ENCODE peak calls at places on chromosomes 1 and 21, in four cellular contexts. One of them, this sample, is unnamed.

GRCh38 chr1:150696151-150696550 is 803 bp downstream of the GOLPH3L start:
- DNase-seq in CD4-positive, alpha-beta memory T cell: no peak
- DNase-seq in EL: no peak
- DNase-seq in 8988T: no peak
- DNase-seq in this sample: no peak

GRCh38 chr1:7405844-7406500 is 365.1 kb upstream of the VAMP3 start:
- DNase-seq in CD4-positive, alpha-beta memory T cell: no peak
- DNase-seq in EL: no peak
- DNase-seq in 8988T: no peak
- DNase-seq in this sample: no peak

GRCh38 chr1:6911229-6911941 is 126.1 kb downstream of the CAMTA1 start:
- DNase-seq in CD4-positive, alpha-beta memory T cell: no peak
- DNase-seq in EL: no peak
- DNase-seq in 8988T: no peak
- DNase-seq in this sample: no peak

GRCh38 chr1:56773341-56774066 is 45.7 kb downstream of the FYB2 start:
- DNase-seq in CD4-positive, alpha-beta memory T cell: no peak
- DNase-seq in EL: peak
- DNase-seq in 8988T: no peak
- DNase-seq in this sample: no peak

GRCh38 chr1:67213164-67213563 is 46.9 kb downstream of the IL23R start:
- DNase-seq in CD4-positive, alpha-beta memory T cell: no peak
- DNase-seq in EL: peak
- DNase-seq in 8988T: peak
- DNase-seq in this sample: no peak

GRCh38 chr1:200130552-200130951 is 103.0 kb downstream of the NR5A2 start:
- DNase-seq in CD4-positive, alpha-beta memory T cell: no peak
- DNase-seq in EL: no peak
- DNase-seq in 8988T: no peak
- DNase-seq in this sample: no peak

GRCh38 chr1:39158330-39159086 is 46.0 kb upstream of the MACF1 start:
- DNase-seq in CD4-positive, alpha-beta memory T cell: no peak
- DNase-seq in EL: no peak
- DNase-seq in 8988T: no peak
- DNase-seq in this sample: peak

GRCh38 chr1:51385776-51386175 is 55.4 kb upstream of the TTC39A start:
- DNase-seq in CD4-positive, alpha-beta memory T cell: no peak
- DNase-seq in EL: no peak
- DNase-seq in 8988T: no peak
- DNase-seq in this sample: no peak

GRCh38 chr1:39639333-39640130 is at the start of gene HEYL:
- DNase-seq in CD4-positive, alpha-beta memory T cell: peak
- DNase-seq in EL: peak
- DNase-seq in 8988T: no peak
- DNase-seq in this sample: peak

GRCh38 chr1:112938188-112938587 is 17.8 kb downstream of the SLC16A1 start:
- DNase-seq in CD4-positive, alpha-beta memory T cell: no peak
- DNase-seq in EL: no peak
- DNase-seq in 8988T: no peak
- DNase-seq in this sample: no peak

GRCh38 chr1:180560868-180561600 is 2.3 kb downstream of the OVAAL start:
- DNase-seq in CD4-positive, alpha-beta memory T cell: no peak
- DNase-seq in EL: peak
- DNase-seq in 8988T: no peak
- DNase-seq in this sample: no peak

GRCh38 chr1:19735419-19736127 is 64.1 kb downstream of the TMCO4 start:
- DNase-seq in CD4-positive, alpha-beta memory T cell: no peak
- DNase-seq in EL: peak
- DNase-seq in 8988T: no peak
- DNase-seq in this sample: no peak

GRCh38 chr1:203057831-203058673 is 27.8 kb downstream of the MYOG start:
- DNase-seq in CD4-positive, alpha-beta memory T cell: no peak
- DNase-seq in EL: peak
- DNase-seq in 8988T: no peak
- DNase-seq in this sample: no peak

GRCh38 chr1:9755441-9755995 is 68.2 kb downstream of the CLSTN1 start:
- DNase-seq in CD4-positive, alpha-beta memory T cell: no peak
- DNase-seq in EL: no peak
- DNase-seq in 8988T: no peak
- DNase-seq in this sample: no peak

GRCh38 chr21:45584786-45585185 is 42.5 kb upstream of the SLC19A1 start:
- DNase-seq in CD4-positive, alpha-beta memory T cell: no peak
- DNase-seq in EL: no peak
- DNase-seq in 8988T: no peak
- DNase-seq in this sample: no peak

GRCh38 chr1:153428073-153428638 is 11.8 kb downstream of the S100A7A start:
- DNase-seq in CD4-positive, alpha-beta memory T cell: no peak
- DNase-seq in EL: no peak
- DNase-seq in 8988T: no peak
- DNase-seq in this sample: no peak

GRCh38 chr1:214447557-214447871 is 103.9 kb downstream of the PTPN14 start:
- DNase-seq in CD4-positive, alpha-beta memory T cell: no peak
- DNase-seq in EL: peak
- DNase-seq in 8988T: no peak
- DNase-seq in this sample: no peak

GRCh38 chr1:101474039-101474665 is 237.3 kb downstream of the S1PR1 start:
- DNase-seq in CD4-positive, alpha-beta memory T cell: no peak
- DNase-seq in EL: peak
- DNase-seq in 8988T: no peak
- DNase-seq in this sample: no peak

GRCh38 chr1:26945138-26945537 is 15.1 kb downstream of the KDF1 start:
- DNase-seq in CD4-positive, alpha-beta memory T cell: no peak
- DNase-seq in EL: no peak
- DNase-seq in 8988T: no peak
- DNase-seq in this sample: no peak

GRCh38 chr21:45979141-45979631 is 2.4 kb upstream of the COL6A1 start:
- DNase-seq in CD4-positive, alpha-beta memory T cell: no peak
- DNase-seq in EL: no peak
- DNase-seq in 8988T: peak
- DNase-seq in this sample: peak

GRCh38 chr1:42852608-42852980 is 6.2 kb downstream of the ZNF691 start:
- DNase-seq in CD4-positive, alpha-beta memory T cell: no peak
- DNase-seq in EL: peak
- DNase-seq in 8988T: no peak
- DNase-seq in this sample: no peak